ENCODE peak calls at places on chromosomes 6 and 20, in seven cellular contexts. N is C1 segment of cervical spinal cord; H is activated CD8-positive, alpha-beta memory T cell treated with anti-CD3 and anti-CD28 coated beads, Interleukin-2, amount 50 U/mL, for 4 hours; O is dorsolateral prefrontal cortex; C is activated T-cell treated with anti-CD3 and anti-CD28 coated beads, Interleukin-2, amount 50 U/mL, for 72 hours; K is foreskin fibroblast; L is HTR-8/SVneo. W is an unnamed sample.

GRCh38 chr6:135901776-135902524 is 50.4 kb downstream of the PDE7B start:
- DNase-seq in N (no peak), H (no peak), O (no peak), C (peak), K (peak), L (no peak), W (no peak)

GRCh38 chr6:166032366-166033171 is 135.1 kb downstream of the TBXT start:
- DNase-seq in N (no peak), H (no peak), O (no peak), C (no peak), K (peak), L (peak), W (no peak)

GRCh38 chr6:10276888-10277287 is 138.0 kb downstream of the TFAP2A start:
- DNase-seq in N (no peak), H (no peak), O (no peak), C (no peak), K (no peak), L (peak), W (no peak)

GRCh38 chr6:169162968-169163903 is 90.4 kb downstream of the THBS2 start:
- DNase-seq in N (no peak), H (no peak), O (no peak), C (no peak), K (peak), L (peak), W (no peak)

GRCh38 chr6:44471271-44471981 is 83.9 kb downstream of the CDC5L start:
- DNase-seq in N (no peak), H (no peak), O (no peak), C (no peak), K (no peak), L (no peak), W (no peak)

GRCh38 chr20:17611290-17611539 is 41.3 kb downstream of the DSTN start:
- DNase-seq in N (no peak), H (no peak), O (no peak), C (no peak), K (no peak), L (no peak), W (no peak)

GRCh38 chr6:165970001-165970400 is 197.7 kb downstream of the TBXT start:
- DNase-seq in N (no peak), H (no peak), O (no peak), C (no peak), K (no peak), L (no peak), W (no peak)

GRCh38 chr20:40636486-40636885 is 52.5 kb downstream of the MAFB start:
- DNase-seq in N (no peak), H (no peak), O (no peak), C (no peak), K (no peak), L (no peak), W (no peak)

GRCh38 chr6:170083236-170084051 is 207.4 kb downstream of the DLL1 start:
- DNase-seq in N (no peak), H (no peak), O (no peak), C (no peak), K (no peak), L (no peak), W (no peak)

GRCh38 chr6:16059496-16059895 is 69.4 kb upstream of the MYLIP start:
- DNase-seq in N (no peak), H (no peak), O (no peak), C (no peak), K (no peak), L (no peak), W (peak)

GRCh38 chr20:13322621-13323020 is 101.5 kb downstream of the ISM1 start:
- DNase-seq in N (no peak), H (no peak), O (no peak), C (no peak), K (no peak), L (no peak), W (no peak)

GRCh38 chr20:39961667-39962066 is 727.4 kb downstream of the MAFB start:
- DNase-seq in N (no peak), H (no peak), O (no peak), C (no peak), K (no peak), L (no peak), W (no peak)

GRCh38 chr20:37294262-37294981 is 5.0 kb downstream of the MANBAL start:
- DNase-seq in N (no peak), H (no peak), O (no peak), C (no peak), K (peak), L (no peak), W (no peak)

GRCh38 chr6:12288844-12289654 is 1.1 kb upstream of the EDN1 start:
- DNase-seq in N (no peak), H (peak), O (no peak), C (peak), K (peak), L (peak), W (peak)

GRCh38 chr6:35970181-35970580 is 49.3 kb upstream of the SRPK1 start:
- DNase-seq in N (no peak), H (no peak), O (no peak), C (no peak), K (peak), L (peak), W (no peak)

GRCh38 chr6:31620586-31621319 is at the start of gene PRRC2A:
- DNase-seq in N (peak), H (peak), O (peak), C (peak), K (peak), L (peak), W (peak)

GRCh38 chr6:69279805-69280204 is 517.0 kb downstream of the LMBRD1 start:
- DNase-seq in N (no peak), H (no peak), O (no peak), C (no peak), K (no peak), L (no peak), W (no peak)

GRCh38 chr20:63135411-63135810 is 80.5 kb downstream of the YTHDF1 start:
- DNase-seq in N (no peak), H (no peak), O (no peak), C (no peak), K (no peak), L (no peak), W (no peak)

GRCh38 chr6:72696055-72696454 is 74.2 kb downstream of the KCNQ5 start:
- DNase-seq in N (no peak), H (no peak), O (no peak), C (no peak), K (no peak), L (no peak), W (no peak)